ENCODE peak calls at places on chromosomes 16 and 17, in four cellular contexts. One of them, this sample, is unnamed.

GRCh38 chr16:57091200-57091989 is 988 bp upstream of the CPNE2 start:
- DNase-seq in HAP-1: peak; percentile 71
- DNase-seq in astrocyte of the spinal cord: peak; percentile 50
- DNase-seq in CD8-positive, alpha-beta T cell: no peak
- DNase-seq in this sample: peak; percentile 36

GRCh38 chr16:87461466-87461975 is 31.3 kb downstream of the ZCCHC14 start:
- DNase-seq in HAP-1: peak; percentile 91
- DNase-seq in astrocyte of the spinal cord: peak; percentile 29
- DNase-seq in CD8-positive, alpha-beta T cell: no peak
- DNase-seq in this sample: peak; percentile 50

GRCh38 chr17:76811028-76811427 is 57.2 kb upstream of the MGAT5B start:
- DNase-seq in HAP-1: no peak
- DNase-seq in astrocyte of the spinal cord: no peak
- DNase-seq in CD8-positive, alpha-beta T cell: no peak
- DNase-seq in this sample: no peak

GRCh38 chr16:102060-102855 is 24.2 kb downstream of the MPG start:
- DNase-seq in HAP-1: no peak
- DNase-seq in astrocyte of the spinal cord: peak; percentile 53
- DNase-seq in CD8-positive, alpha-beta T cell: no peak
- DNase-seq in this sample: peak; percentile 67

GRCh38 chr16:51524555-51525373 is 373.7 kb upstream of the SALL1 start:
- DNase-seq in HAP-1: no peak
- DNase-seq in astrocyte of the spinal cord: peak; percentile 85
- DNase-seq in CD8-positive, alpha-beta T cell: no peak
- DNase-seq in this sample: no peak

GRCh38 chr16:47392114-47392513 is 68.7 kb downstream of the ITFG1 start:
- DNase-seq in HAP-1: no peak
- DNase-seq in astrocyte of the spinal cord: peak; percentile 78
- DNase-seq in CD8-positive, alpha-beta T cell: no peak
- DNase-seq in this sample: no peak

GRCh38 chr16:88315543-88316105 is 67.1 kb upstream of the ZNF469 start:
- DNase-seq in HAP-1: no peak
- DNase-seq in astrocyte of the spinal cord: peak; percentile 55
- DNase-seq in CD8-positive, alpha-beta T cell: no peak
- DNase-seq in this sample: peak; percentile 31

GRCh38 chr16:83019963-83020362 is 393.2 kb downstream of the CDH13 start:
- DNase-seq in HAP-1: no peak
- DNase-seq in astrocyte of the spinal cord: no peak
- DNase-seq in CD8-positive, alpha-beta T cell: no peak
- DNase-seq in this sample: no peak

GRCh38 chr17:3888343-3889171 is 4.3 kb downstream of the CAMKK1 start:
- DNase-seq in HAP-1: no peak
- DNase-seq in astrocyte of the spinal cord: peak; percentile 95
- DNase-seq in CD8-positive, alpha-beta T cell: no peak
- DNase-seq in this sample: peak; percentile 86

DNA sequence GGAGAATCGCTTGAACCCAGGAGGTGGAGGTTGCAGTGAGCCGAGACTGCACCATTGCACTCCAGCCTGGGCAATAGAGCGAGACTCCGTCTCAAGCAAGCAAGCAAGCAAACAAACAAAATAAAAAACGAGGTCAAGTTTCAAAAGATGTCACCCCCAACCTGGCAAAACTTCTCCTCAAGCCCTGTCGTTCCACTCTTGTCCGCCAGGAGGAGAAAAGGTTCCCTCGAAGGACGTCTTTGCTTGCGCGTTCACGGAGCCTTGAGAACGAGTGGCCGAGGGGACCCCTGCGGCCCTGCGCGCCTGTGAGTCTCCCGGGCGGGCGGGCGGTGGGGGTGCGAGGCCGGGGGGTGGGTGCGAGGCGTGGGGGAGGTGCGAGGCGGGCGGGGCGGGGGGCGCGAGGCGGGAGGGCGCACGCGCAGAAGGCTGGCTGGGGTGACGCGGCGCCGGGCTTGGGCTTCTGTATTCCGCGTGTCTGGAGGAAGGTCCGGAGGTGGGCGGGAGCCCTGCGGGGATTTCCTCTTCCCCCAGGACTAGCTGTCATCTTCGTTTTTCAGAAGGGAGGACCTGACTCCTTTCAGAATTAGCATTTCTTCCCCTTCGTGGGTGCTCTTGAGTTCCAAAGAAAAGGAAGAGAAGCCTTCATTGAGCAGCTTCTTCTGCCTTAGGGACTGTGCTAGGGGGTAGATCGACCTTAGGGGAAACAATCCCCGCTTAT is 3.7 kb downstream of the SLC52A1 start:
- DNase-seq in HAP-1: peak; percentile 92
- DNase-seq in astrocyte of the spinal cord: peak; percentile 70
- DNase-seq in CD8-positive, alpha-beta T cell: peak; percentile 90
- DNase-seq in this sample: peak; percentile 77
- H3K4me3 ChIP-seq in HAP-1: peak overlapping the region; percentile 28
- H3K4me3 ChIP-seq in astrocyte of the spinal cord: peak overlapping the region; percentile 14
- H3K4me3 ChIP-seq in CD8-positive, alpha-beta T cell: peak overlapping the region; percentile 30
- H3K4me3 ChIP-seq in this sample: peak overlapping the region; percentile 40

GRCh38 chr17:43006639-43007551 is at the start of gene IFI35:
- DNase-seq in HAP-1: peak; percentile 84
- DNase-seq in astrocyte of the spinal cord: peak; percentile 90
- DNase-seq in CD8-positive, alpha-beta T cell: peak; percentile 90
- DNase-seq in this sample: peak; percentile 89
- H3K4me3 ChIP-seq in HAP-1: peak within 1 kb of the TSS; percentile 31
- H3K4me3 ChIP-seq in astrocyte of the spinal cord: peak within 1 kb of the TSS; percentile 69
- H3K4me3 ChIP-seq in CD8-positive, alpha-beta T cell: peak within 1 kb of the TSS; percentile 75
- H3K4me3 ChIP-seq in this sample: peak within 1 kb of the TSS; percentile 58

GRCh38 chr17:68246271-68247028 is 1.4 kb upstream of the AMZ2 start:
- DNase-seq in HAP-1: no peak
- DNase-seq in astrocyte of the spinal cord: no peak
- DNase-seq in CD8-positive, alpha-beta T cell: no peak
- DNase-seq in this sample: no peak
- H3K4me3 ChIP-seq in HAP-1: no peak overlapping the region
- H3K4me3 ChIP-seq in astrocyte of the spinal cord: no peak overlapping the region
- H3K4me3 ChIP-seq in CD8-positive, alpha-beta T cell: peak overlapping the region; percentile 94
- H3K4me3 ChIP-seq in this sample: no peak overlapping the region

GRCh38 chr17:47279062-47279801 is 25.6 kb downstream of the ITGB3 start:
- DNase-seq in HAP-1: peak; percentile 38
- DNase-seq in astrocyte of the spinal cord: peak; percentile 98
- DNase-seq in CD8-positive, alpha-beta T cell: no peak
- DNase-seq in this sample: peak; percentile 67
- H3K4me3 ChIP-seq in HAP-1: no peak overlapping the region
- H3K4me3 ChIP-seq in astrocyte of the spinal cord: no peak overlapping the region
- H3K4me3 ChIP-seq in CD8-positive, alpha-beta T cell: no peak overlapping the region
- H3K4me3 ChIP-seq in this sample: no peak overlapping the region

GRCh38 chr17:182164-182751 is 808 bp upstream of the DOC2B start:
- DNase-seq in HAP-1: peak; percentile 20
- DNase-seq in astrocyte of the spinal cord: no peak
- DNase-seq in CD8-positive, alpha-beta T cell: no peak
- DNase-seq in this sample: no peak
- H3K4me3 ChIP-seq in HAP-1: no peak overlapping the region
- H3K4me3 ChIP-seq in astrocyte of the spinal cord: no peak overlapping the region
- H3K4me3 ChIP-seq in CD8-positive, alpha-beta T cell: no peak overlapping the region
- H3K4me3 ChIP-seq in this sample: no peak overlapping the region

DNA sequence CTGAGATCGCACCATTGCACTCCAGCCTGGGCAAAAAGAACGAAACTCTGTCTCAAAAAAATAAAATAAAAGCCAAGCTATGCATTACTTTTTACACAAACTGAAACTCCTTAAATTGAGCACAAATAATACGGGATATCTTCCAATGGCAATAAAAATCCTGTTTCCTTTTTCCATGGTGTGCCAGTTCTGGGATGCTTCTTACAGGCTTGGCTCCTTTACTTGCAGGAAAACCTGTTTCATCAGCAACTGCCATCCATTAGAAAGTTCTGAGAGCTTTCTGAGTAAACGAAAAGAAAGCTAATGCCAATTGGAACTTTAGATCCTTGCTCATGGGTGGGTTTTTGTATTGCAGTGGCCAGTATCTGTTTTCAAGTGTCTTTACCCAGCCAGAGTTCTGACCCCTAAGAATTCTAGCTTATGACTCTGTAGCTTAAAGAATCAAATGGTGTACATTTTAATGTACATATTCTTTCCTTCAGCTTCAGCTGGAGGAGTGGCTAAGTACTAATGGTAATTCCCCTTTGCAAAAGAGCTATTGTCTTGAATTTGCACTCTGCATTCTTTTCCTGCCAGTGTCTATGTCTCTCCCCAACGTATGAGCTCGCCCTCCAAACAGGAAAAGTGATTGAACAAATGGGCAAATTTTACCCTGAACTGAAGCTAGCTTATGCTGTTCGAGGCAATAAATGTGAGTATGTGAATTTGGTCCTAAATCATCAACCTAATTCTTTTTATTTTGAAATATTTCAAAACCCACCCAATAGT is 21.5 kb upstream of the DDX19A start:
- DNase-seq in HAP-1: peak; percentile 13
- DNase-seq in astrocyte of the spinal cord: no peak
- DNase-seq in CD8-positive, alpha-beta T cell: no peak
- DNase-seq in this sample: no peak
- H3K4me3 ChIP-seq in HAP-1: no peak overlapping the region
- H3K4me3 ChIP-seq in astrocyte of the spinal cord: no peak overlapping the region
- H3K4me3 ChIP-seq in CD8-positive, alpha-beta T cell: no peak overlapping the region
- H3K4me3 ChIP-seq in this sample: no peak overlapping the region

GRCh38 chr16:67848118-67848517 is 625 bp upstream of the CENPT start:
- DNase-seq in HAP-1: no peak
- DNase-seq in astrocyte of the spinal cord: no peak
- DNase-seq in CD8-positive, alpha-beta T cell: no peak
- DNase-seq in this sample: no peak
- H3K4me3 ChIP-seq in HAP-1: peak overlapping the region; percentile 98
- H3K4me3 ChIP-seq in astrocyte of the spinal cord: peak overlapping the region; percentile 78
- H3K4me3 ChIP-seq in CD8-positive, alpha-beta T cell: peak overlapping the region; percentile 97
- H3K4me3 ChIP-seq in this sample: peak overlapping the region; percentile 99

GRCh38 chr17:78645421-78646295 is 68.5 kb upstream of the DNAH17 start:
- DNase-seq in HAP-1: peak; percentile 47
- DNase-seq in astrocyte of the spinal cord: peak; percentile 8
- DNase-seq in CD8-positive, alpha-beta T cell: no peak
- DNase-seq in this sample: peak; percentile 89
- H3K4me3 ChIP-seq in HAP-1: no peak overlapping the region
- H3K4me3 ChIP-seq in astrocyte of the spinal cord: no peak overlapping the region
- H3K4me3 ChIP-seq in CD8-positive, alpha-beta T cell: no peak overlapping the region
- H3K4me3 ChIP-seq in this sample: no peak overlapping the region

GRCh38 chr17:35210741-35211140 is 16.5 kb upstream of the SLC35G3 start:
- DNase-seq in HAP-1: no peak
- DNase-seq in astrocyte of the spinal cord: no peak
- DNase-seq in CD8-positive, alpha-beta T cell: no peak
- DNase-seq in this sample: no peak

GRCh38 chr17:35214192-35214591 is 20.0 kb upstream of the SLC35G3 start:
- DNase-seq in HAP-1: no peak
- DNase-seq in astrocyte of the spinal cord: no peak
- DNase-seq in CD8-positive, alpha-beta T cell: no peak
- DNase-seq in this sample: no peak

GRCh38 chr17:35214631-35215273 is 20.6 kb upstream of the SLC35G3 start:
- DNase-seq in HAP-1: no peak
- DNase-seq in astrocyte of the spinal cord: no peak
- DNase-seq in CD8-positive, alpha-beta T cell: peak; percentile 74
- DNase-seq in this sample: no peak

GRCh38 chr17:35213412-35213925 is 19.3 kb upstream of the SLC35G3 start:
- DNase-seq in HAP-1: no peak
- DNase-seq in astrocyte of the spinal cord: no peak
- DNase-seq in CD8-positive, alpha-beta T cell: no peak
- DNase-seq in this sample: no peak

GRCh38 chr17:35212668-35213067 is 18.5 kb upstream of the SLC35G3 start:
- DNase-seq in HAP-1: no peak
- DNase-seq in astrocyte of the spinal cord: no peak
- DNase-seq in CD8-positive, alpha-beta T cell: no peak
- DNase-seq in this sample: no peak
- H3K4me3 ChIP-seq in HAP-1: no peak overlapping the region
- H3K4me3 ChIP-seq in astrocyte of the spinal cord: no peak overlapping the region
- H3K4me3 ChIP-seq in CD8-positive, alpha-beta T cell: peak overlapping the region; percentile 9
- H3K4me3 ChIP-seq in this sample: no peak overlapping the region

GRCh38 chr17:80790021-80790765 is 201.4 kb upstream of the CHMP6 start:
- DNase-seq in HAP-1: no peak
- DNase-seq in astrocyte of the spinal cord: no peak
- DNase-seq in CD8-positive, alpha-beta T cell: peak; percentile 60
- DNase-seq in this sample: no peak
- H3K4me3 ChIP-seq in HAP-1: no peak overlapping the region
- H3K4me3 ChIP-seq in astrocyte of the spinal cord: no peak overlapping the region
- H3K4me3 ChIP-seq in CD8-positive, alpha-beta T cell: peak overlapping the region; percentile 16
- H3K4me3 ChIP-seq in this sample: no peak overlapping the region